ENCODE peak calls at places on chromosomes 7 and 10, in four cellular contexts. One of them, this sample, is unnamed.

GRCh38 chr7:45404622-45405021 is 169.5 kb upstream of the ADCY1 start:
- DNase-seq in GDM1: no peak
- DNase-seq in NCI-H1092 treated with DMSO at 0.1 percent for 48 hours: no peak
- DNase-seq in stimulated activated CD8-positive, alpha-beta memory T cell treated with anti-CD3 and anti-CD28 coated beads, Interleukin-7, amount 100 ng/mL, for 4 hours: no peak
- DNase-seq in this sample: no peak

GRCh38 chr10:131728829-131729228 is 172.0 kb upstream of the PPP2R2D start:
- DNase-seq in GDM1: no peak
- DNase-seq in NCI-H1092 treated with DMSO at 0.1 percent for 48 hours: no peak
- DNase-seq in stimulated activated CD8-positive, alpha-beta memory T cell treated with anti-CD3 and anti-CD28 coated beads, Interleukin-7, amount 100 ng/mL, for 4 hours: no peak
- DNase-seq in this sample: no peak

GRCh38 chr7:100211342-100211780 is 8.4 kb upstream of the PVRIG start:
- DNase-seq in GDM1: no peak
- DNase-seq in NCI-H1092 treated with DMSO at 0.1 percent for 48 hours: no peak
- DNase-seq in stimulated activated CD8-positive, alpha-beta memory T cell treated with anti-CD3 and anti-CD28 coated beads, Interleukin-7, amount 100 ng/mL, for 4 hours: peak; percentile 42
- DNase-seq in this sample: peak; percentile 56

GRCh38 chr10:5071411-5072198 is 22.6 kb upstream of the AKR1C3 start:
- DNase-seq in GDM1: peak; percentile 22
- DNase-seq in NCI-H1092 treated with DMSO at 0.1 percent for 48 hours: peak; percentile 6
- DNase-seq in stimulated activated CD8-positive, alpha-beta memory T cell treated with anti-CD3 and anti-CD28 coated beads, Interleukin-7, amount 100 ng/mL, for 4 hours: no peak
- DNase-seq in this sample: no peak

GRCh38 chr7:106471021-106471420 is 186.2 kb upstream of the NAMPT start:
- DNase-seq in GDM1: no peak
- DNase-seq in NCI-H1092 treated with DMSO at 0.1 percent for 48 hours: no peak
- DNase-seq in stimulated activated CD8-positive, alpha-beta memory T cell treated with anti-CD3 and anti-CD28 coated beads, Interleukin-7, amount 100 ng/mL, for 4 hours: no peak
- DNase-seq in this sample: no peak

GRCh38 chr7:140898794-140899548 is 25.8 kb downstream of the BRAF start:
- DNase-seq in GDM1: no peak
- DNase-seq in NCI-H1092 treated with DMSO at 0.1 percent for 48 hours: no peak
- DNase-seq in stimulated activated CD8-positive, alpha-beta memory T cell treated with anti-CD3 and anti-CD28 coated beads, Interleukin-7, amount 100 ng/mL, for 4 hours: no peak
- DNase-seq in this sample: no peak

GRCh38 chr7:110480964-110481363 is 610.0 kb upstream of the LRRN3 start:
- DNase-seq in GDM1: no peak
- DNase-seq in NCI-H1092 treated with DMSO at 0.1 percent for 48 hours: no peak
- DNase-seq in stimulated activated CD8-positive, alpha-beta memory T cell treated with anti-CD3 and anti-CD28 coated beads, Interleukin-7, amount 100 ng/mL, for 4 hours: no peak
- DNase-seq in this sample: no peak

GRCh38 chr10:1363466-1364121 is 307.4 kb downstream of the WDR37 start:
- DNase-seq in GDM1: no peak
- DNase-seq in NCI-H1092 treated with DMSO at 0.1 percent for 48 hours: no peak
- DNase-seq in stimulated activated CD8-positive, alpha-beta memory T cell treated with anti-CD3 and anti-CD28 coated beads, Interleukin-7, amount 100 ng/mL, for 4 hours: no peak
- DNase-seq in this sample: no peak

GRCh38 chr10:63843107-63843506 is 321.9 kb downstream of the REEP3 start:
- DNase-seq in GDM1: no peak
- DNase-seq in NCI-H1092 treated with DMSO at 0.1 percent for 48 hours: no peak
- DNase-seq in stimulated activated CD8-positive, alpha-beta memory T cell treated with anti-CD3 and anti-CD28 coated beads, Interleukin-7, amount 100 ng/mL, for 4 hours: no peak
- DNase-seq in this sample: no peak

GRCh38 chr7:44225566-44226395 is 25.0 kb downstream of the YKT6 start:
- DNase-seq in GDM1: no peak
- DNase-seq in NCI-H1092 treated with DMSO at 0.1 percent for 48 hours: no peak
- DNase-seq in stimulated activated CD8-positive, alpha-beta memory T cell treated with anti-CD3 and anti-CD28 coated beads, Interleukin-7, amount 100 ng/mL, for 4 hours: no peak
- DNase-seq in this sample: no peak

GRCh38 chr7:48112431-48113165 is 23.5 kb downstream of the UPP1 start:
- DNase-seq in GDM1: no peak
- DNase-seq in NCI-H1092 treated with DMSO at 0.1 percent for 48 hours: no peak
- DNase-seq in stimulated activated CD8-positive, alpha-beta memory T cell treated with anti-CD3 and anti-CD28 coated beads, Interleukin-7, amount 100 ng/mL, for 4 hours: no peak
- DNase-seq in this sample: no peak

GRCh38 chr10:92126100-92126650 is 164.7 kb downstream of the CPEB3 start:
- DNase-seq in GDM1: no peak
- DNase-seq in NCI-H1092 treated with DMSO at 0.1 percent for 48 hours: no peak
- DNase-seq in stimulated activated CD8-positive, alpha-beta memory T cell treated with anti-CD3 and anti-CD28 coated beads, Interleukin-7, amount 100 ng/mL, for 4 hours: no peak
- DNase-seq in this sample: no peak

GRCh38 chr7:135678612-135679575 is 16.6 kb downstream of the STMP1 start:
- DNase-seq in GDM1: no peak
- DNase-seq in NCI-H1092 treated with DMSO at 0.1 percent for 48 hours: peak; percentile 57
- DNase-seq in stimulated activated CD8-positive, alpha-beta memory T cell treated with anti-CD3 and anti-CD28 coated beads, Interleukin-7, amount 100 ng/mL, for 4 hours: no peak
- DNase-seq in this sample: no peak

GRCh38 chr10:125951290-125951689 is 54.9 kb downstream of the FANK1 start:
- DNase-seq in GDM1: no peak
- DNase-seq in NCI-H1092 treated with DMSO at 0.1 percent for 48 hours: no peak
- DNase-seq in stimulated activated CD8-positive, alpha-beta memory T cell treated with anti-CD3 and anti-CD28 coated beads, Interleukin-7, amount 100 ng/mL, for 4 hours: no peak
- DNase-seq in this sample: no peak

GRCh38 chr10:112847778-112848177 is 102.3 kb upstream of the TCF7L2 start:
- DNase-seq in GDM1: no peak
- DNase-seq in NCI-H1092 treated with DMSO at 0.1 percent for 48 hours: no peak
- DNase-seq in stimulated activated CD8-positive, alpha-beta memory T cell treated with anti-CD3 and anti-CD28 coated beads, Interleukin-7, amount 100 ng/mL, for 4 hours: no peak
- DNase-seq in this sample: no peak

GRCh38 chr7:77348371-77348813 is 67.8 kb downstream of the GSAP start:
- DNase-seq in GDM1: no peak
- DNase-seq in NCI-H1092 treated with DMSO at 0.1 percent for 48 hours: no peak
- DNase-seq in stimulated activated CD8-positive, alpha-beta memory T cell treated with anti-CD3 and anti-CD28 coated beads, Interleukin-7, amount 100 ng/mL, for 4 hours: no peak
- DNase-seq in this sample: no peak

GRCh38 chr10:14010083-14010551 is 320.6 kb downstream of the FRMD4A start:
- DNase-seq in GDM1: no peak
- DNase-seq in NCI-H1092 treated with DMSO at 0.1 percent for 48 hours: peak; percentile 19
- DNase-seq in stimulated activated CD8-positive, alpha-beta memory T cell treated with anti-CD3 and anti-CD28 coated beads, Interleukin-7, amount 100 ng/mL, for 4 hours: no peak
- DNase-seq in this sample: no peak

GRCh38 chr10:6055929-6056328 is 6.2 kb downstream of the IL2RA start:
- DNase-seq in GDM1: no peak
- DNase-seq in NCI-H1092 treated with DMSO at 0.1 percent for 48 hours: no peak
- DNase-seq in stimulated activated CD8-positive, alpha-beta memory T cell treated with anti-CD3 and anti-CD28 coated beads, Interleukin-7, amount 100 ng/mL, for 4 hours: no peak
- DNase-seq in this sample: no peak

GRCh38 chr10:104925232-104925851 is 284.3 kb downstream of the SORCS3 start:
- DNase-seq in GDM1: no peak
- DNase-seq in NCI-H1092 treated with DMSO at 0.1 percent for 48 hours: peak; percentile 0
- DNase-seq in stimulated activated CD8-positive, alpha-beta memory T cell treated with anti-CD3 and anti-CD28 coated beads, Interleukin-7, amount 100 ng/mL, for 4 hours: no peak
- DNase-seq in this sample: peak; percentile 27

GRCh38 chr7:66443946-66444345 is 184.7 kb upstream of the KCTD7 start:
- DNase-seq in GDM1: peak; percentile 20
- DNase-seq in NCI-H1092 treated with DMSO at 0.1 percent for 48 hours: no peak
- DNase-seq in stimulated activated CD8-positive, alpha-beta memory T cell treated with anti-CD3 and anti-CD28 coated beads, Interleukin-7, amount 100 ng/mL, for 4 hours: no peak
- DNase-seq in this sample: no peak

GRCh38 chr7:100152404-100152803 is 3.7 kb downstream of the LAMTOR4 start:
- DNase-seq in GDM1: peak; percentile 34
- DNase-seq in NCI-H1092 treated with DMSO at 0.1 percent for 48 hours: no peak
- DNase-seq in stimulated activated CD8-positive, alpha-beta memory T cell treated with anti-CD3 and anti-CD28 coated beads, Interleukin-7, amount 100 ng/mL, for 4 hours: no peak
- DNase-seq in this sample: no peak

This sample was measured in T-cell.